ENCODE peak calls at places on chromosome 9, in ten cellular contexts. One of them, this sample, is unnamed.

GRCh38 chr9:4706971-4707622 is 27.7 kb downstream of the CDC37L1 start:
- DNase-seq in foreskin fibroblast: no peak
- DNase-seq in neuronal stem cell: no peak
- DNase-seq in GM10248: no peak
- DNase-seq in foreskin melanocyte: no peak
- DNase-seq in tibial nerve: no peak
- DNase-seq in thyroid gland: no peak
- DNase-seq in NT2/D1: no peak
- DNase-seq in CD4-positive, alpha-beta T cell: no peak
- DNase-seq in stimulated activated CD4-positive, alpha-beta T cell treated with anti-CD3 and anti-CD28 coated beads, Interleukin-1b, Interleukin-23, amount 100 ng/mL, for 1 hour: no peak
- DNase-seq in this sample: no peak

GRCh38 chr9:132547436-132547835 is 35.0 kb upstream of the BARHL1 start:
- DNase-seq in foreskin fibroblast: no peak
- DNase-seq in neuronal stem cell: no peak
- DNase-seq in GM10248: no peak
- DNase-seq in foreskin melanocyte: no peak
- DNase-seq in tibial nerve: no peak
- DNase-seq in thyroid gland: no peak
- DNase-seq in NT2/D1: no peak
- DNase-seq in CD4-positive, alpha-beta T cell: no peak
- DNase-seq in stimulated activated CD4-positive, alpha-beta T cell treated with anti-CD3 and anti-CD28 coated beads, Interleukin-1b, Interleukin-23, amount 100 ng/mL, for 1 hour: no peak
- DNase-seq in this sample: no peak

GRCh38 chr9:79224672-79225433 is 346.9 kb upstream of the TLE4 start:
- DNase-seq in foreskin fibroblast: peak
- DNase-seq in neuronal stem cell: no peak
- DNase-seq in GM10248: no peak
- DNase-seq in foreskin melanocyte: peak
- DNase-seq in tibial nerve: no peak
- DNase-seq in thyroid gland: no peak
- DNase-seq in NT2/D1: no peak
- DNase-seq in CD4-positive, alpha-beta T cell: no peak
- DNase-seq in stimulated activated CD4-positive, alpha-beta T cell treated with anti-CD3 and anti-CD28 coated beads, Interleukin-1b, Interleukin-23, amount 100 ng/mL, for 1 hour: no peak
- DNase-seq in this sample: no peak

GRCh38 chr9:122815544-122815943 is 12.8 kb downstream of the PDCL start:
- DNase-seq in foreskin fibroblast: no peak
- DNase-seq in neuronal stem cell: no peak
- DNase-seq in GM10248: no peak
- DNase-seq in foreskin melanocyte: no peak
- DNase-seq in tibial nerve: no peak
- DNase-seq in thyroid gland: no peak
- DNase-seq in NT2/D1: no peak
- DNase-seq in CD4-positive, alpha-beta T cell: no peak
- DNase-seq in stimulated activated CD4-positive, alpha-beta T cell treated with anti-CD3 and anti-CD28 coated beads, Interleukin-1b, Interleukin-23, amount 100 ng/mL, for 1 hour: no peak
- DNase-seq in this sample: no peak

GRCh38 chr9:115015018-115015635 is 84.7 kb upstream of the TNFSF8 start:
- DNase-seq in foreskin fibroblast: peak
- DNase-seq in neuronal stem cell: peak
- DNase-seq in GM10248: no peak
- DNase-seq in foreskin melanocyte: no peak
- DNase-seq in tibial nerve: no peak
- DNase-seq in thyroid gland: peak
- DNase-seq in NT2/D1: peak
- DNase-seq in CD4-positive, alpha-beta T cell: no peak
- DNase-seq in stimulated activated CD4-positive, alpha-beta T cell treated with anti-CD3 and anti-CD28 coated beads, Interleukin-1b, Interleukin-23, amount 100 ng/mL, for 1 hour: no peak
- DNase-seq in this sample: peak

GRCh38 chr9:131886839-131887238 is 147.0 kb upstream of the RAPGEF1 start:
- DNase-seq in foreskin fibroblast: peak
- DNase-seq in neuronal stem cell: no peak
- DNase-seq in GM10248: no peak
- DNase-seq in foreskin melanocyte: no peak
- DNase-seq in tibial nerve: no peak
- DNase-seq in thyroid gland: no peak
- DNase-seq in NT2/D1: no peak
- DNase-seq in CD4-positive, alpha-beta T cell: no peak
- DNase-seq in stimulated activated CD4-positive, alpha-beta T cell treated with anti-CD3 and anti-CD28 coated beads, Interleukin-1b, Interleukin-23, amount 100 ng/mL, for 1 hour: no peak
- DNase-seq in this sample: no peak

GRCh38 chr9:79741381-79741780 is 169.6 kb downstream of the TLE4 start:
- DNase-seq in foreskin fibroblast: no peak
- DNase-seq in neuronal stem cell: no peak
- DNase-seq in GM10248: no peak
- DNase-seq in foreskin melanocyte: no peak
- DNase-seq in tibial nerve: no peak
- DNase-seq in thyroid gland: no peak
- DNase-seq in NT2/D1: no peak
- DNase-seq in CD4-positive, alpha-beta T cell: no peak
- DNase-seq in stimulated activated CD4-positive, alpha-beta T cell treated with anti-CD3 and anti-CD28 coated beads, Interleukin-1b, Interleukin-23, amount 100 ng/mL, for 1 hour: no peak
- DNase-seq in this sample: no peak

GRCh38 chr9:3948826-3949578 is 350.9 kb downstream of the GLIS3 start:
- DNase-seq in foreskin fibroblast: peak
- DNase-seq in neuronal stem cell: no peak
- DNase-seq in GM10248: no peak
- DNase-seq in foreskin melanocyte: no peak
- DNase-seq in tibial nerve: no peak
- DNase-seq in thyroid gland: no peak
- DNase-seq in NT2/D1: no peak
- DNase-seq in CD4-positive, alpha-beta T cell: no peak
- DNase-seq in stimulated activated CD4-positive, alpha-beta T cell treated with anti-CD3 and anti-CD28 coated beads, Interleukin-1b, Interleukin-23, amount 100 ng/mL, for 1 hour: no peak
- DNase-seq in this sample: no peak

GRCh38 chr9:93262537-93263310 is 78.8 kb downstream of the WNK2 start:
- DNase-seq in foreskin fibroblast: no peak
- DNase-seq in neuronal stem cell: no peak
- DNase-seq in GM10248: peak
- DNase-seq in foreskin melanocyte: no peak
- DNase-seq in tibial nerve: no peak
- DNase-seq in thyroid gland: peak
- DNase-seq in NT2/D1: no peak
- DNase-seq in CD4-positive, alpha-beta T cell: no peak
- DNase-seq in stimulated activated CD4-positive, alpha-beta T cell treated with anti-CD3 and anti-CD28 coated beads, Interleukin-1b, Interleukin-23, amount 100 ng/mL, for 1 hour: no peak
- DNase-seq in this sample: peak

GRCh38 chr9:34579097-34579818 is 10.3 kb downstream of the CNTFR start:
- DNase-seq in foreskin fibroblast: no peak
- DNase-seq in neuronal stem cell: no peak
- DNase-seq in GM10248: no peak
- DNase-seq in foreskin melanocyte: no peak
- DNase-seq in tibial nerve: no peak
- DNase-seq in thyroid gland: no peak
- DNase-seq in NT2/D1: no peak
- DNase-seq in CD4-positive, alpha-beta T cell: no peak
- DNase-seq in stimulated activated CD4-positive, alpha-beta T cell treated with anti-CD3 and anti-CD28 coated beads, Interleukin-1b, Interleukin-23, amount 100 ng/mL, for 1 hour: no peak
- DNase-seq in this sample: no peak

GRCh38 chr9:134641173-134641985 is at the start of gene COL5A1:
- DNase-seq in foreskin fibroblast: peak
- DNase-seq in neuronal stem cell: peak
- DNase-seq in GM10248: no peak
- DNase-seq in foreskin melanocyte: peak
- DNase-seq in tibial nerve: peak
- DNase-seq in thyroid gland: peak
- DNase-seq in NT2/D1: peak
- DNase-seq in CD4-positive, alpha-beta T cell: peak
- DNase-seq in stimulated activated CD4-positive, alpha-beta T cell treated with anti-CD3 and anti-CD28 coated beads, Interleukin-1b, Interleukin-23, amount 100 ng/mL, for 1 hour: peak
- DNase-seq in this sample: peak

GRCh38 chr9:124708070-124708469 is 63.0 kb downstream of the NR6A1 start:
- DNase-seq in foreskin fibroblast: no peak
- DNase-seq in neuronal stem cell: no peak
- DNase-seq in GM10248: no peak
- DNase-seq in foreskin melanocyte: no peak
- DNase-seq in tibial nerve: no peak
- DNase-seq in thyroid gland: no peak
- DNase-seq in NT2/D1: no peak
- DNase-seq in CD4-positive, alpha-beta T cell: no peak
- DNase-seq in stimulated activated CD4-positive, alpha-beta T cell treated with anti-CD3 and anti-CD28 coated beads, Interleukin-1b, Interleukin-23, amount 100 ng/mL, for 1 hour: no peak
- DNase-seq in this sample: no peak